ENCODE peak calls at places on chromosomes 12 and 14, in six cellular contexts. Y, X, A, R, T and U are unnamed samples.

GRCh38 chr12:67989184-67989965 is at the start of gene IFNG-AS1:
- DNase-seq in Y (no peak), X (no peak), A (no peak), R (no peak), T (peak), U (no peak)

GRCh38 chr14:24277606-24278321 is 6.4 kb upstream of the RABGGTA start:
- DNase-seq in Y (no peak), X (no peak), A (no peak), R (no peak), T (peak), U (no peak)

GRCh38 chr12:39620664-39621658 is 1.4 kb upstream of the ABCD2 start:
- DNase-seq in Y (no peak), X (no peak), A (no peak), R (no peak), T (peak), U (no peak)

GRCh38 chr12:14873440-14874185 is 12.0 kb downstream of the MGP start:
- DNase-seq in Y (no peak), X (no peak), A (no peak), R (no peak), T (no peak), U (no peak)

GRCh38 chr12:113874999-113875561 is 91.0 kb downstream of the RBM19 start:
- DNase-seq in Y (no peak), X (no peak), A (no peak), R (no peak), T (peak), U (no peak)

GRCh38 chr14:87896393-87897380 is 96.3 kb downstream of the GALC start:
- DNase-seq in Y (no peak), X (peak), A (no peak), R (no peak), T (no peak), U (no peak)

GRCh38 chr12:55742719-55743130 is at the start of gene GDF11:
- DNase-seq in Y (peak), X (peak), A (peak), R (peak), T (peak), U (no peak)

GRCh38 chr14:31717294-31718085 is 156.3 kb downstream of the NUBPL start:
- DNase-seq in Y (no peak), X (no peak), A (no peak), R (no peak), T (no peak), U (no peak)

GRCh38 chr12:84974177-84974815 is 61.7 kb upstream of the SLC6A15 start:
- DNase-seq in Y (no peak), X (no peak), A (no peak), R (no peak), T (no peak), U (no peak)

GRCh38 chr14:53979747-53980642 is 23.4 kb upstream of the BMP4 start:
- DNase-seq in Y (peak), X (no peak), A (no peak), R (peak), T (peak), U (no peak)

GRCh38 chr12:6197996-6198395 is 2.2 kb upstream of the CD9 start:
- DNase-seq in Y (no peak), X (no peak), A (no peak), R (no peak), T (no peak), U (no peak)

GRCh38 chr14:34081576-34082136 is 130.8 kb upstream of the EGLN3 start:
- DNase-seq in Y (no peak), X (peak), A (peak), R (no peak), T (no peak), U (no peak)

GRCh38 chr12:47870175-47870781 is 34.5 kb downstream of the VDR start:
- DNase-seq in Y (no peak), X (peak), A (peak), R (peak), T (peak), U (no peak)

GRCh38 chr12:30396576-30396975 is 299.1 kb downstream of the IPO8 start:
- DNase-seq in Y (no peak), X (no peak), A (no peak), R (no peak), T (no peak), U (no peak)

GRCh38 chr14:34966413-34966812 is 16.4 kb upstream of the SRP54 start:
- DNase-seq in Y (no peak), X (no peak), A (no peak), R (no peak), T (no peak), U (peak)

GRCh38 chr12:16034136-16034817 is 123.1 kb downstream of the DERA start:
- DNase-seq in Y (no peak), X (no peak), A (no peak), R (no peak), T (no peak), U (no peak)
- TF ChIP-seq POLR2A in Y (no peak), X (no peak), A (no peak), R (no peak), T (no peak), U (no peak)

GRCh38 chr12:123714302-123714627 is 2.1 kb downstream of the ATP6V0A2 start:
- DNase-seq in Y (no peak), X (no peak), A (no peak), R (no peak), T (no peak), U (no peak)
- TF ChIP-seq POLR2A in Y (no peak), X (no peak), A (no peak), R (no peak), T (no peak), U (peak)

GRCh38 chr12:51321882-51322281 is 2.1 kb downstream of the BIN2 start:
- DNase-seq in Y (no peak), X (no peak), A (no peak), R (no peak), T (no peak), U (no peak)

GRCh38 chr12:51320311-51320694 is 3.7 kb downstream of the BIN2 start:
- DNase-seq in Y (no peak), X (no peak), A (no peak), R (no peak), T (no peak), U (no peak)

GRCh38 chr12:51322452-51322851 is 1.5 kb downstream of the BIN2 start:
- DNase-seq in Y (no peak), X (no peak), A (no peak), R (no peak), T (no peak), U (no peak)

GRCh38 chr12:51318846-51319570 is 5.0 kb downstream of the BIN2 start:
- DNase-seq in Y (no peak), X (no peak), A (no peak), R (no peak), T (peak), U (no peak)

GRCh38 chr12:51320695-51321320 is 3.2 kb downstream of the BIN2 start:
- DNase-seq in Y (no peak), X (no peak), A (no peak), R (no peak), T (peak), U (no peak)
- TF ChIP-seq POLR2A in Y (no peak), X (no peak), A (no peak), R (no peak), T (no peak), U (no peak)

GRCh38 chr12:49476091-49476490 is 62.7 kb upstream of the KCNH3 start:
- DNase-seq in Y (no peak), X (no peak), A (no peak), R (no peak), T (no peak), U (no peak)

GRCh38 chr12:49483621-49484020 is 55.2 kb upstream of the KCNH3 start:
- DNase-seq in Y (no peak), X (no peak), A (no peak), R (no peak), T (no peak), U (no peak)

GRCh38 chr12:49482095-49483051 is 56.5 kb upstream of the KCNH3 start:
- DNase-seq in Y (no peak), X (no peak), A (no peak), R (no peak), T (no peak), U (no peak)

GRCh38 chr12:49478949-49479664 is 59.7 kb upstream of the KCNH3 start:
- DNase-seq in Y (no peak), X (no peak), A (no peak), R (no peak), T (no peak), U (no peak)
- TF ChIP-seq POLR2A in Y (no peak), X (no peak), A (no peak), R (no peak), T (no peak), U (no peak)